ENCODE peak calls at places on chromosomes 11 and 22, in four cellular contexts. S is PC-3, O is mammary epithelial cell, E is IMR-90. K is an unnamed sample.

GRCh38 chr11:72740060-72740424 is 12.2 kb downstream of the ARAP1 start:
- DNase-seq in S (no peak), O (no peak), E (no peak), K (no peak)

GRCh38 chr11:833849-834311 is 1.1 kb downstream of the CD151 start:
- DNase-seq in S (peak; percentile 18), O (peak; percentile 45), E (no peak), K (no peak)

GRCh38 chr22:44091021-44091721 is 67.1 kb downstream of the PARVB start:
- DNase-seq in S (peak; percentile 26), O (no peak), E (no peak), K (no peak)

GRCh38 chr11:36296925-36297604 is 977 bp downstream of the PRR5L start:
- DNase-seq in S (no peak), O (no peak), E (peak; percentile 61), K (no peak)

GRCh38 chr11:126175261-126175885 is 36.1 kb downstream of the RPUSD4 start:
- DNase-seq in S (no peak), O (peak; percentile 28), E (no peak), K (no peak)

GRCh38 chr11:27319065-27319464 is 44.0 kb downstream of the CCDC34 start:
- DNase-seq in S (peak; percentile 50), O (peak; percentile 81), E (peak; percentile 72), K (no peak)

GRCh38 chr11:8872017-8872416 is 39.0 kb upstream of the AKIP1 start:
- DNase-seq in S (no peak), O (no peak), E (no peak), K (no peak)

GRCh38 chr22:23750744-23751440 is at the start of gene ZNF70:
- DNase-seq in S (peak; percentile 85), O (peak; percentile 88), E (peak; percentile 74), K (no peak)

GRCh38 chr11:34721646-34722045 is 100.8 kb downstream of the EHF start:
- DNase-seq in S (peak; percentile 2), O (peak; percentile 35), E (peak; percentile 27), K (no peak)

GRCh38 chr11:96168623-96169022 is 174.4 kb downstream of the MAML2 start:
- DNase-seq in S (peak; percentile 67), O (peak; percentile 83), E (peak; percentile 93), K (no peak)

GRCh38 chr11:65041206-65042035 is at the start of gene SAC3D1:
- DNase-seq in S (peak; percentile 69), O (no peak), E (peak; percentile 17), K (peak; percentile 43)

GRCh38 chr11:101862410-101863233 is 52.2 kb upstream of the CEP126 start:
- DNase-seq in S (peak; percentile 71), O (peak; percentile 37), E (peak; percentile 79), K (peak; percentile 32)

GRCh38 chr11:88175004-88175706 is at the start of gene RAB38:
- DNase-seq in S (no peak), O (peak; percentile 80), E (peak; percentile 21), K (peak; percentile 44)

GRCh38 chr11:58919980-58920379 is 19.3 kb upstream of the GLYATL1 start:
- DNase-seq in S (no peak), O (no peak), E (no peak), K (no peak)

GRCh38 chr11:69480547-69481392 is 693 bp upstream of the LINC01488 start:
- DNase-seq in S (no peak), O (no peak), E (peak; percentile 15), K (no peak)

GRCh38 chr11:92226331-92227232 is 2.0 kb downstream of the FAT3 start:
- DNase-seq in S (no peak), O (peak; percentile 7), E (no peak), K (no peak)

GRCh38 chr22:19448739-19449421 is 1.4 kb upstream of the C22orf39 start:
- DNase-seq in S (no peak), O (no peak), E (no peak), K (no peak)

GRCh38 chr11:133948711-133949110 is 8.1 kb downstream of the IGSF9B start:
- DNase-seq in S (no peak), O (no peak), E (no peak), K (no peak)

GRCh38 chr22:49712195-49712791 is 115.4 kb downstream of the BRD1 start:
- DNase-seq in S (peak; percentile 4), O (no peak), E (no peak), K (peak; percentile 13)

GRCh38 chr11:61667684-61668320 is 12.4 kb upstream of the DAGLA start:
- DNase-seq in S (no peak), O (no peak), E (no peak), K (no peak)

GRCh38 chr11:119055901-119056300 is 1.1 kb downstream of the HYOU1 start:
- DNase-seq in S (peak; percentile 52), O (peak; percentile 39), E (peak; percentile 37), K (no peak)

GRCh38 chr11:42407379-42407778 is 904.4 kb upstream of the API5 start:
- DNase-seq in S (peak; percentile 33), O (peak; percentile 1), E (no peak), K (peak; percentile 94)

GRCh38 chr11:77140231-77140959 is 12.3 kb downstream of the MYO7A start:
- DNase-seq in S (no peak), O (no peak), E (peak; percentile 47), K (peak; percentile 57)

GRCh38 chr22:44365196-44365802 is 52.5 kb upstream of the SHISAL1 start:
- DNase-seq in S (no peak), O (no peak), E (no peak), K (no peak)

GRCh38 chr22:28710889-28711285 is 30.7 kb downstream of the CHEK2 start:
- DNase-seq in S (no peak), O (no peak), E (peak; percentile 43), K (no peak)

GRCh38 chr22:20591660-20592310 is 84.4 kb downstream of the MED15 start:
- DNase-seq in S (no peak), O (no peak), E (peak; percentile 13), K (no peak)

GRCh38 chr11:65776710-65777141 is 4.0 kb downstream of the AP5B1 start:
- DNase-seq in S (no peak), O (peak; percentile 25), E (no peak), K (no peak)

GRCh38 chr22:39917091-39917703 is 16.3 kb downstream of the GRAP2 start:
- DNase-seq in S (no peak), O (no peak), E (no peak), K (no peak)

GRCh38 chr11:129637473-129637872 is 178.2 kb upstream of the TMEM45B start:
- DNase-seq in S (peak; percentile 74), O (peak; percentile 85), E (peak; percentile 47), K (no peak)
- H3K9ac ChIP-seq in S (peak overlapping the region; percentile 22), O (peak overlapping the region; percentile 37), E (no peak overlapping the region), K (no peak overlapping the region)

GRCh38 chr11:3903207-3903896 is 47.9 kb downstream of the STIM1 start:
- DNase-seq in S (peak; percentile 16), O (no peak), E (no peak), K (no peak)
- H3K4me1 ChIP-seq in S (peaks cover 52% of the 10 kb centered on the region), O (peaks cover 55% of the 10 kb centered on the region), E (peaks cover 12% of the 10 kb centered on the region), K (no peaks in the 10 kb centered on the region)

DNA sequence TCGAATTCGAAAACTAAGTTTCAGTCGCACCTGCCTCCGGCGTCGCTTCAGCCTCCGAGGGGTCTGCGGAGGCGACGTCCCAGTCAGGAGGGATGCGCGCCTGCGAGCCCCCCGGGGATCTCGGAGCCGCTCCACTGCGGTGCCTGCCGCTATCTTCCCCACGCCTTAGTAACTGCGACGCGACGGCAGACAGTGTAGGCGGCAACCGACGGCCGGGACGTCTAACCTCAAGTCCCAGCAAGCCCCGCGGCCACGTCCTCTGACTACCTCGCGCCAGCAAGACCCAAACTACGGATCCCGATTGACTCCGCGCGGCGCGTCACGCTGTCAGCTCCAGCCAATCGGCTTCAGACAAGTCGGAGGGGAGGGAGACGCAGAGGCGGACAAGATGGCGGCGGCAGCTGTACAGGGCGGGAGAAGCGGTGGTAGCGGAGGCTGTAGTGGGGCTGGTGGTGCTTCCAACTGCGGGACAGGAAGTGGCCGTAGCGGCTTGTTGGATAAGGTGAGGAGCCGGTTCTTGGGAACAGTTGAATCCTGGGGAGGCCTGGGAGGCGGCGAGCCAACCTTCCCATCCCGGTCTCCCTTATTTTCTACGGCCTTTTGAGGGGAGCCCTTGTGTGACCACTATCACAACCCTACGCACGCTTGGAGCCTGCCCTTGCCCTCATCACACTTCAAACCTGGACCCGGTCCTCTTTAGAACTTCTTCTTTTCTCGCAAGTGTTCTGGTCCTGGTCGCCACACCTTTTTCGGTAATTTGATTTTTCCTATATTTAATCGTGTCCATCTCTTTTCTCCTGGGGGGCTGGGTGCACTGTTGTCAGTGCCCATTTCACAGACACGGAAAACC is at the start of the genes SPCS2 and XRRA1:
- DNase-seq in S (peak; percentile 99), O (peak; percentile 98), E (peak; percentile 99), K (peak; percentile 98)
- H3K9ac ChIP-seq in S (peak within 1 kb of the TSS; percentile 95), O (peak within 1 kb of the TSS; percentile 98), E (peak within 1 kb of the TSS; percentile 94), K (peak within 1 kb of the TSS; percentile 86)

GRCh38 chr11:10327254-10327653 is 22.4 kb downstream of the ADM start:
- DNase-seq in S (peak; percentile 38), O (no peak), E (peak; percentile 51), K (no peak)
- H3K4me1 ChIP-seq in S (peaks cover 67% of the 10 kb centered on the region), O (peaks cover 19% of the 10 kb centered on the region), E (peaks cover 51% of the 10 kb centered on the region), K (peaks cover 2% of the 10 kb centered on the region)

DNA sequence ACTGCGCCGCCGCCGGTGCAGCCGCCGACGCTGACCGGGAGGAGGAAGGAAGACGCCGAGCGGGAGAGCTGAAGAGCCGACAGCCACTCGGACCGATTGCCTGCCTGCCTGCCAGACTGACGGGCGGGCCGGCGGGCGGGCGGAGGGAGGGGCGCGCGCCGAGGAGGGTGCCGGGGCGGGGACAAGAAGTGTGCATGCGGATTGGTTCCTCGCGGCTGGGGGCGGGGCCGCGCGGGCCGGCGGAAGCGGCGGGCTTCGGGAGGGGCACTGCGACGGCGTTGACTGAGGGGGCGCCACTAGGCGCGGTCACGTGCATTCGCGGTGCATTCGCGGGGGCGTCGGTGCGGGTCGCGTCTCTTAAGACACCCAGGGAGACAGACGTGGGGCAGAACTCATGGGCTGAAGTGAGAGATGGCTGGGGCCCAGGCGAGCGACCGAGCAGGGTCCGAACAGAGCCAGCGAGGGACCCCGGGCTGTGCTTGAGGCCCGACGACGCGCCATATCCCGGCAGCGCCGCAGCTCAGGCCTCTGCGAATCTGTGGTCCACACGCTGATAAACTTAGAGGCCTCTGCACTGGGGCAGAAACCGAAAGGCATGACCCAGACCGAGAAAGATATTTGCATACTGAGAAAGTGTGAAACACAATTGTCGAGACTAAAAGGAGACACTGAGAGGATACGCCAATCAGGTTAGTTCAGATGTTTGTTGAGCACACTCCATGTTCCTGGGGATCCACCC is at the start of gene MAPK1:
- DNase-seq in S (peak; percentile 77), O (peak; percentile 83), E (peak; percentile 81), K (peak; percentile 69)
- H3K9ac ChIP-seq in S (peak within 1 kb of the TSS; percentile 85), O (peak within 1 kb of the TSS; percentile 93), E (peak within 1 kb of the TSS; percentile 85), K (peak within 1 kb of the TSS; percentile 86)

GRCh38 chr11:94131363-94132115 is 2.9 kb downstream of the PANX1 start:
- DNase-seq in S (no peak), O (peak; percentile 56), E (peak; percentile 50), K (no peak)
- H3K4me1 ChIP-seq in S (peaks cover 81% of the 10 kb centered on the region), O (peaks cover 69% of the 10 kb centered on the region), E (peaks cover 28% of the 10 kb centered on the region), K (no peaks in the 10 kb centered on the region)

K was measured in NT2/D1.